ENCODE peak calls at places on chromosomes 12 and 14, in eight cellular contexts. H, J, F, G, U, T, B and V are unnamed samples.

GRCh38 chr14:60510976-60511599 is 2.1 kb downstream of the SIX6 start:
- DNase-seq in H (no peak), J (no peak), F (no peak), G (no peak), U (no peak), T (no peak), B (no peak), V (no peak)

GRCh38 chr12:54257332-54257731 is 22.6 kb downstream of the CBX5 start:
- DNase-seq in H (no peak), J (no peak), F (no peak), G (no peak), U (no peak), T (no peak), B (no peak), V (no peak)

GRCh38 chr12:113700943-113701342 is 229.3 kb upstream of the LHX5 start:
- DNase-seq in H (peak), J (peak), F (no peak), G (no peak), U (peak), T (peak), B (no peak), V (no peak)

GRCh38 chr12:120079352-120080042 is 37.1 kb downstream of the RAB35 start:
- DNase-seq in H (no peak), J (no peak), F (peak), G (no peak), U (no peak), T (no peak), B (no peak), V (no peak)

GRCh38 chr12:116924558-116925453 is 14.1 kb downstream of the FBXW8 start:
- DNase-seq in H (peak), J (peak), F (no peak), G (no peak), U (peak), T (no peak), B (no peak), V (peak)

GRCh38 chr12:5429741-5430557 is 2.0 kb upstream of the NTF3 start:
- DNase-seq in H (no peak), J (no peak), F (no peak), G (no peak), U (no peak), T (no peak), B (no peak), V (no peak)

GRCh38 chr12:67630373-67631088 is 18.0 kb upstream of the DYRK2 start:
- DNase-seq in H (peak), J (no peak), F (peak), G (peak), U (no peak), T (no peak), B (peak), V (no peak)

GRCh38 chr12:69129014-69129413 is 110.4 kb upstream of the CPSF6 start:
- DNase-seq in H (no peak), J (peak), F (no peak), G (no peak), U (no peak), T (no peak), B (no peak), V (no peak)

GRCh38 chr12:45336762-45337596 is 121.1 kb downstream of the ANO6 start:
- DNase-seq in H (peak), J (peak), F (no peak), G (no peak), U (peak), T (peak), B (no peak), V (peak)

GRCh38 chr12:38384816-38385491 is 68.4 kb downstream of the ALG10B start:
- DNase-seq in H (no peak), J (no peak), F (peak), G (no peak), U (no peak), T (no peak), B (no peak), V (no peak)
- TF ChIP-seq CTCF in H (no peak), J (no peak), F (no peak), G (no peak), U (no peak), T (no peak), B (no peak), V (no peak)

DNA sequence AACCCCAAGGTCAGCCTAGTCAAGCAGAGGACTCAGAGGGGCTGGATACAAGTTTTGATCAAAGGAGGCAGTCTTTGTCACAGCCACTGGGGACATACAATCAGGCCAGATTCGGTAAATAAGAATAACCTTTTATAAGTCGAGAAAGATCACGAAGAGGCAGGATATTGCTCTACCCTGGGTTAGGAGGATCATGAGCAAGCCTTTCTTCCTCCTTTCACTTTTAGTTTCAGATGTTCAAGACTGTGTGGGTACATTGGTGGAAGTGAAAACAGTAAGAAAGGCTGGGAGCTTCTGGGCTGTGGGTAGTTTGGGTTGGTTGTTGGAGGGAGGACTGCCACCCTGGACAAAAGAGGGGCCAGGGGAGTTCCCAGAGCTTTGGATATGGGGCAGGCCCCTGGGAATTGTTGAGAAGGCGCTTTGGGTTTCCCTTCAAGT is 127.7 kb downstream of the SNAPC1 start:
- DNase-seq in H (no peak), J (no peak), F (no peak), G (no peak), U (no peak), T (no peak), B (no peak), V (no peak)
- H3K4me3 ChIP-seq in H (no peak), J (no peak), F (no peak), G (no peak), U (no peak), T (no peak), B (no peak), V (no peak)

GRCh38 chr14:22221508-22221907 is 367.5 kb downstream of the DAD1 start:
- DNase-seq in H (peak), J (peak), F (no peak), G (no peak), U (peak), T (no peak), B (no peak), V (no peak)
- TF ChIP-seq CTCF in H (peak), J (peak), F (peak), G (no peak), U (peak), T (peak), B (no peak), V (peak)

GRCh38 chr12:105107497-105108371 is at the start of gene WASHC4:
- DNase-seq in H (peak), J (peak), F (peak), G (peak), U (peak), T (no peak), B (peak), V (peak)

GRCh38 chr12:105110851-105111250 is 3.3 kb downstream of the WASHC4 start:
- DNase-seq in H (no peak), J (no peak), F (no peak), G (no peak), U (peak), T (no peak), B (no peak), V (no peak)

GRCh38 chr12:105107176-105107496 is 395 bp upstream of the WASHC4 start:
- DNase-seq in H (peak), J (peak), F (no peak), G (no peak), U (peak), T (no peak), B (no peak), V (no peak)

GRCh38 chr12:105106621-105107020 is 910 bp upstream of the WASHC4 start:
- DNase-seq in H (no peak), J (no peak), F (no peak), G (no peak), U (no peak), T (no peak), B (no peak), V (no peak)

GRCh38 chr12:105109465-105110212 is 2.1 kb downstream of the WASHC4 start:
- DNase-seq in H (no peak), J (peak), F (no peak), G (no peak), U (peak), T (no peak), B (no peak), V (no peak)
- H3K4me3 ChIP-seq in H (peak), J (peak), F (peak), G (no peak), U (peak), T (peak), B (peak), V (peak)

DNA sequence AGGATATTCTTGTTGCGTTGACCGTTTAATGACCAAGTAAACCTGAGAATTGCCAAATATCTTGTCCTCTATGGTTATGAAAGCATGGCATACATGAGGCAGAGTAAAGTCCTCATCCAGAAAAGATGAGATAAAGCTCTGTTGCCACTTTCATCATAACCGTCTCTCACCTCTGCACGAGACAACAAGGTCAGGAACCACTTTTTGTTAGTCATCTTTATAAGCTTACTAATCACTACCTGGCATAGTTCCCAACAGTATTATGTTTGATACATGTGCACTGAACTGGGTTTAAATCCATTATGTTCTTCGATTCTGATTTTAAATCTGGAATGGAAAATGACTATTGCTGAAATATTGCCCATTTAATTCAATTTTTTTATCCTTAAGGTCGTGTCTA is 31.2 kb downstream of the PTPRB start:
- DNase-seq in H (no peak), J (peak), F (no peak), G (no peak), U (no peak), T (no peak), B (no peak), V (peak)
- TF ChIP-seq CTCF in H (no peak), J (no peak), F (no peak), G (no peak), U (no peak), T (no peak), B (no peak), V (no peak)

GRCh38 chr14:22599349-22599748 is 1.2 kb downstream of the ABHD4 start:
- DNase-seq in H (no peak), J (no peak), F (no peak), G (no peak), U (no peak), T (no peak), B (no peak), V (no peak)
- H3K4me3 ChIP-seq in H (peak), J (peak), F (peak), G (peak), U (peak), T (peak), B (peak), V (peak)

DNA sequence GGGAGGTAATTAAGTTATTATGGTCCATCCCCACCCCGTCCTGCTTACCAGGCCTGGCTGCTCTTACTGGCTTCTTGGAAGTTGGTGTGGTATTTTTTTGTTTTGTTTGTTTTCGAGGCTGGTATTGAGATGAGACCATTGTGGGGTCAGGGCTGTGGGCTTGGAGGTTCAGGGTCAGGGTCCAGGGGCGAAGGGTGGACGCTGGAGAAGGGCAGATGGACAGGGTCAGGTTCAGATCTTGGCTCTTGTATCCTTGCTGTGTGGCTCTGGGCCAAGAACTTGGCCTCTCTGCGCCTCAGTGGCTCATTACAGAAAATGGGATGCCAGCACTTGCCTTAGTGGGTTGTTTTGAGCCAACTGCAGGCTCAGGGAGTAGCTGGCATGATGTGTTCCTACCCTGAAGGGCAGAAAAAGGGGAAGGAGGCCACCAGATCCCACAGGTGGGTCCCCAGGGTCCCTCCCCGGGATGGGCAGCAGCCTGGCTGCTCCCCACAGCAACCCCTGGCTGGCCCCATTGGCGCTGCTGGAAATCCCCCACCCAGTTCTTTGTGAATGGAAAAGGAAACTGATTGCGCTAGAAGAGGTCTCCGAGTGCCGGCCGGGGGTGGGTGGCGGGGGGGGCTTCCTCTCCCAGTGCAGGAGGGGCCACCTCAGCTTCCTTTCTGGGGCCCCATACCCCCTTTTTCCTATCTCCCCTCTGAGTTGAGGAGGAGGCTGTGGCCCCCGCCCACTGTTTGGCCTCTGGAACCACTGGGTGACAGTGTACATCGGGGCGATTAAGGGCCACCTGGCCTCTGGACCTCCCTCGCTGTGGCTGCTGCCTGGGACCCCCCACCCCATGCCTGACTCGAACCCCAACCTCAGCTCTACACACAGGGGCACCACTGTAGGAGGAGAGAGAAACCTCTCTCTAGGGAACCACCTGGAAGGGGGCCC is 25.0 kb downstream of the SH2B3 start:
- DNase-seq in H (no peak), J (no peak), F (no peak), G (peak), U (no peak), T (no peak), B (no peak), V (no peak)
- TF ChIP-seq CTCF in H (no peak), J (no peak), F (no peak), G (no peak), U (no peak), T (no peak), B (no peak), V (no peak)